ENCODE peak calls at places on chromosomes 4 and X, in five cellular contexts. W, Y, N, V and A are unnamed samples. For H3K4me1, the result is how much of the 10 kb centered on the place peaks cover.

GRCh38 chr4:109676886-109677285 is 26.4 kb downstream of the CASP6 start:
- DNase-seq in W (no peak), Y (no peak), N (no peak), V (no peak), A (no peak)

GRCh38 chr4:175453456-175453855 is 358.6 kb downstream of the GPM6A start:
- DNase-seq in W (no peak), Y (no peak), N (no peak), V (no peak), A (no peak)

GRCh38 chrX:110853610-110854009 is 58.0 kb upstream of the CHRDL1 start:
- DNase-seq in W (no peak), Y (no peak), N (no peak), V (no peak), A (no peak)

GRCh38 chrX:10856797-10857196 is 236.4 kb upstream of the MID1 start:
- DNase-seq in W (no peak), Y (no peak), N (no peak), V (no peak), A (no peak)

GRCh38 chr4:156291317-156291716 is 337.7 kb upstream of the CTSO start:
- DNase-seq in W (no peak), Y (no peak), N (no peak), V (no peak), A (no peak)

GRCh38 chr4:187309456-187309855 is 585.8 kb upstream of the FAT1 start:
- DNase-seq in W (no peak), Y (no peak), N (no peak), V (no peak), A (no peak)

GRCh38 chrX:7059214-7059838 is 88.2 kb upstream of the STS start:
- DNase-seq in W (no peak), Y (no peak), N (no peak), V (no peak), A (no peak)

GRCh38 chr4:56106180-56106579 is 157.4 kb downstream of the CEP135 start:
- DNase-seq in W (no peak), Y (no peak), N (no peak), V (no peak), A (no peak)

GRCh38 chr4:51843309-51844156 is 580 bp downstream of the DCUN1D4 start:
- DNase-seq in W (peak), Y (peak), N (peak), V (peak), A (peak)

GRCh38 chr4:185837415-185838103 is 25.6 kb upstream of the SORBS2 start:
- DNase-seq in W (no peak), Y (no peak), N (no peak), V (no peak), A (no peak)

GRCh38 chr4:181752516-181752915 is 490.7 kb upstream of the TENM3 start:
- DNase-seq in W (no peak), Y (no peak), N (no peak), V (no peak), A (no peak)

GRCh38 chrX:7654316-7654715 is 188.7 kb upstream of the VCX start:
- DNase-seq in W (no peak), Y (no peak), N (no peak), V (no peak), A (no peak)

DNA sequence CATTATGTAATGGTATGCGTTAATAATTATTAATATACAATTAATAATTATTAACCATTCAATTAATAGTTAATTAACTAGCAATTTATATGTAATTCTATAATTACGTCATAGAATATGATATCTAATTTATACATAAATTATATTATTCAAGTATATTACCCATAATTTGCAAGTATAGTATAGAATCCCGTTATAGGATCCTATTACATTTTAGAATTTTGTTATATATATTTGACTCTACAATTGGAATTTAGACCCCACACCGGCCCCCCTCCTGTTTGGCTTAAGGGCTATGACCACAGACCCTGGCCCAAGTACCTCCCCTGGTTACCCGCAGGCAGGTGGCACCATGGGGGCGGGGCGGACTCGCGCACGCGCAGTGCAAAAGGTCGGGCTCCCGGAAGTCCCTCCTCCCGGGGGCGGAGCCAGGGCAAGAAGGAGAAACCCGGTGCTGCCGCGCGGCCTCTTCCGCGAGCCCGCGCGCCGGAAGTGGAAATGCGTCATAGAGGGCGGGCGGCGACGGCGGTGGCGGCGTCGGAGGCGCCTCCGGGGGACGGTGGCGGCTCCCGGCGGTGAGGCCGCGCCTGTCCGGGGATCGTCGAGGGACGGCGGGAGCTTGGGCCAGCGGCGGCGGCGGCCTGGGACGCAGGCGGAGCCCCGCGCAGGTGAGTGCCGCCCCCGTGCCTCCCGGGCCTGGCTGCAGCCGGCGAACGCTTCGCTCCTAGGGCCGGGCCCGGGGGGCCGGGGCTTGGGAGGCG is at the start of gene AKAP17A:
- DNase-seq in W (peak), Y (peak), N (peak), V (peak), A (peak)
- TF ChIP-seq CTCF in W (peak), Y (peak), N (no peak), V (no peak), A (no peak)

GRCh38 chr4:2858451-2859217 is 15.0 kb downstream of the ADD1 start:
- DNase-seq in W (no peak), Y (no peak), N (no peak), V (no peak), A (no peak)

GRCh38 chr4:2857349-2857927 is 13.8 kb downstream of the ADD1 start:
- DNase-seq in W (no peak), Y (no peak), N (no peak), V (no peak), A (no peak)

GRCh38 chr4:2860391-2861348 is 17.0 kb downstream of the ADD1 start:
- DNase-seq in W (no peak), Y (peak), N (peak), V (no peak), A (no peak)

GRCh38 chr4:2861631-2862436 is 18.2 kb downstream of the ADD1 start:
- DNase-seq in W (no peak), Y (no peak), N (no peak), V (no peak), A (no peak)

GRCh38 chr4:2859514-2859913 is 15.9 kb downstream of the ADD1 start:
- DNase-seq in W (no peak), Y (no peak), N (no peak), V (no peak), A (no peak)
- H3K4me1 ChIP-seq in W (under half), Y (half or more), N (under half), V (half or more), A (half or more)

DNA sequence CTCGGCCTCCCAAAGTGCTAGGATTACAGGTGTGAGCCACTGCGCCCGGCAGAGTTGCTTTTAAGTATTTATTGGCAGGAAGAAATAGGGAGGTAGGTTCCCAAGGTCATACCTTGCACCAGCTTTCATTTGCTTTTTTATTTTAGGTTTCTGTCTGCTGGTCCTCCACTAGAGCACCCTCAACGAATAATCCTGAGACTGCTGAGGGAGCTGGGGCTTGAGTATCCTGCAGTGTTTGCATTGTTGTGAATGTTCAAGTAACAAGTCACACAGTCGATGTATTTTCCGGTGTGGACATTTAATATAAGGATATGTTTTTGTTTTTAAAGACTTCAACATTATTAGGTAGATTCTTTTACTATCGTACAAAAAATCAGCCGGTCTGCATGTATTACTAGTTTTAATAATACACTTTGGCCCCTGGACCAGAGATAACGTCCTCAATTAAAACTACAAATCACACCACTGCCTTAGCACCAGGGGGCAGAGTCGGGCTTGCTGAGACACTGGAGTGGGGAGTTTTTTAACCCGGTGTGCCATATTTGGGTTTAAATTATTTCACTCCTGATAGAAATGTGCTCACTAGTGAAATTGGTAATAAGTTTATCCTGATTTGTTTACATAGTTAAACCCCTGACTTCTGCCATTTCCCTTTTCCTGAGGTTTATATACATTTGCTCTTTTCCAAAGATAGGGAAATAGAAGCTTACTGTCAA is 11.6 kb downstream of the SMIM20 start:
- DNase-seq in W (no peak), Y (peak), N (peak), V (no peak), A (no peak)
- TF ChIP-seq CTCF in W (no peak), Y (peak), N (no peak), V (no peak), A (peak)

GRCh38 chr4:2868840-2869487 is 25.3 kb downstream of the ADD1 start:
- DNase-seq in W (no peak), Y (no peak), N (no peak), V (no peak), A (no peak)
- H3K4me1 ChIP-seq in W (under half), Y (half or more), N (under half), V (half or more), A (half or more)

DNA sequence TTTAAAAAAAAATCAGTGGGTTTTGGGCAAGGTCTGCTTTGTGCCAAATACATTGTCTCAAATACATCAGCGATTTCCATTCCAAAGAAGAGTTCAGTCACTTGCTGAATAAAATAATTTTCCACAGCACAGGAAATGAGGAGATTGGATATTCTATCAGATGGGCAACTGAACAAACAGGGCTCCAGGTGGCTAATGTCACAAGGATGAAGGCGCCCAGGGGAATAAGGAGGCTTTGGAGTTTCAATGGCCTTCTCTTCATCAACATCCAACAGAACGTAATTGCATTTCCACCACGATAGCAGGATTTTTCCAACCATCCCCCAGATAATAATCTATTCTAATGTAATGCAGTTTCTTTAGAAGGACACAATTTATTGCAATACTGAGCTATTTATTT is 104.6 kb upstream of the KLHL13 start:
- DNase-seq in W (no peak), Y (no peak), N (no peak), V (no peak), A (no peak)
- TF ChIP-seq CTCF in W (no peak), Y (no peak), N (no peak), V (no peak), A (no peak)

GRCh38 chr4:10091531-10092181 is 24.9 kb downstream of the WDR1 start:
- DNase-seq in W (no peak), Y (peak), N (no peak), V (no peak), A (peak)

GRCh38 chr4:10092481-10093272 is 23.9 kb downstream of the WDR1 start:
- DNase-seq in W (no peak), Y (peak), N (no peak), V (no peak), A (no peak)

GRCh38 chr4:10089346-10089745 is 27.3 kb downstream of the WDR1 start:
- DNase-seq in W (no peak), Y (peak), N (peak), V (no peak), A (peak)

GRCh38 chr4:10088135-10089010 is 28.2 kb downstream of the WDR1 start:
- DNase-seq in W (no peak), Y (peak), N (peak), V (no peak), A (peak)

DNA sequence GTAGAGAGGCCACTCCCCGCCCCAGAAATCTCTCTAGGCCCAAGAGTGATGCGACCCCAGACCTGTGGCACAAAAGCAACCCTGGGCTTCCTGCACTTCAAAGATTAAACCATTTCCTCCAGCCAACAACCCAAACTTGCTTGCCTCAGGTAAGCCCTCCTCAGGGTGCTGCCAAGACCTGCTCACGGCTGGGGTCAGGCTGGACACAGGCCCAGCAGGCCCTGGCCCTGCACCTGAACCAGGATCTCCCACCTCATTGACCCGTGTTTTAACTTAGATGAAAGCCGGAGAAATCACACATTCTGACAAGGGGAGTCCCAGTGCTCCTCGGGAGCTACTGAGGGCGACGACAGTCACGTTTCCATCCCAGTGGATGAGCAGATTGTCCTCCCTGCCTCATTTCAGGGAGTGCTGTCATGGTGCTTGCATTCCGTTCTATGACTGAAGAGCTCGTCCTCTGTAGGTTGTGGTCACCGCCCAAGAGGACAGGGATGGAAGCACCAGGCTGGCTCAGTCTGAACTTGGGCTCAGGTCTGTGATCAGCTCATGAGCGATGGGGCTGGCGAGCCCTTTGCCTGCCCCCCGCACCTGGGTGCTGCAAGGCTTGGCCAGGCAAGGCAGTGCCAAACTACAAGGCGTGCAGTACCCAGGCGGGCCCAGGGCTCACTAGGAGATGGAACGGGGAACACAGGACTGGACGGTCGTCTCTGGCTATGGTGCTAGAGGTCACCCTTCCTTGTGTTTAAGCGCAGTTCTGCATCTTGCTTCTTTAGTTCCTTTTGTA is 25.9 kb downstream of the WDR1 start:
- DNase-seq in W (no peak), Y (peak), N (peak), V (no peak), A (no peak)
- H3K4me1 ChIP-seq in W (under half), Y (under half), N (under half), V (half or more), A (half or more)

GRCh38 chrX:72297953-72298730 is 7.6 kb downstream of the CITED1 start:
- DNase-seq in W (no peak), Y (no peak), N (no peak), V (no peak), A (no peak)

GRCh38 chrX:72295745-72296144 is 10.0 kb downstream of the CITED1 start:
- DNase-seq in W (no peak), Y (no peak), N (no peak), V (no peak), A (no peak)

GRCh38 chrX:72296991-72297390 is 8.7 kb downstream of the CITED1 start:
- DNase-seq in W (no peak), Y (no peak), N (no peak), V (no peak), A (no peak)

GRCh38 chrX:72299891-72300630 is 5.7 kb downstream of the CITED1 start:
- DNase-seq in W (no peak), Y (no peak), N (no peak), V (no peak), A (no peak)

GRCh38 chrX:72294497-72294896 is 11.2 kb downstream of the CITED1 start:
- DNase-seq in W (no peak), Y (no peak), N (no peak), V (no peak), A (no peak)
- TF ChIP-seq CTCF in W (no peak), Y (no peak), N (no peak), V (no peak), A (no peak)